ENCODE peak calls at places on chromosomes 6 and 20, in six cellular contexts. One of them, this sample, is unnamed.
A peak's percentile ranks its signal among the peaks of the same experiment; 100 is the strongest.

GRCh38 chr6:33136310-33136895 is 55.9 kb downstream of the COL11A2 start:
- DNase-seq in hepatocyte: no peak
- DNase-seq in CD8-positive, alpha-beta T cell: no peak
- DNase-seq in body of pancreas: no peak
- DNase-seq in foreskin keratinocyte: no peak
- DNase-seq in pancreas: no peak
- DNase-seq in this sample: no peak

GRCh38 chr20:2381303-2381702 is 602 bp downstream of the TGM6 start:
- DNase-seq in foreskin keratinocyte: no peak
- DNase-seq in body of pancreas: no peak
- DNase-seq in CD8-positive, alpha-beta T cell: no peak
- DNase-seq in pancreas: no peak
- DNase-seq in hepatocyte: no peak
- DNase-seq in this sample: no peak

GRCh38 chr6:3202999-3203696 is 24.3 kb downstream of the TUBB2B start:
- DNase-seq in pancreas: no peak
- DNase-seq in body of pancreas: no peak
- DNase-seq in CD8-positive, alpha-beta T cell: no peak
- DNase-seq in foreskin keratinocyte: no peak
- DNase-seq in hepatocyte: no peak
- DNase-seq in this sample: no peak

GRCh38 chr20:19588731-19589130 is 169.3 kb upstream of the RIN2 start:
- DNase-seq in body of pancreas: no peak
- DNase-seq in foreskin keratinocyte: no peak
- DNase-seq in CD8-positive, alpha-beta T cell: no peak
- DNase-seq in pancreas: no peak
- DNase-seq in hepatocyte: peak; percentile 16
- DNase-seq in this sample: no peak

GRCh38 chr6:24546432-24546831 is 51.7 kb downstream of the ALDH5A1 start:
- DNase-seq in foreskin keratinocyte: no peak
- DNase-seq in pancreas: no peak
- DNase-seq in hepatocyte: no peak
- DNase-seq in CD8-positive, alpha-beta T cell: no peak
- DNase-seq in body of pancreas: no peak
- DNase-seq in this sample: no peak

GRCh38 chr20:32539063-32539816 is 45.9 kb downstream of the NOL4L start:
- DNase-seq in foreskin keratinocyte: no peak
- DNase-seq in hepatocyte: no peak
- DNase-seq in body of pancreas: no peak
- DNase-seq in pancreas: no peak
- DNase-seq in CD8-positive, alpha-beta T cell: no peak
- DNase-seq in this sample: no peak

GRCh38 chr20:9185511-9185910 is 116.6 kb downstream of the PLCB4 start:
- DNase-seq in CD8-positive, alpha-beta T cell: no peak
- DNase-seq in body of pancreas: no peak
- DNase-seq in hepatocyte: no peak
- DNase-seq in pancreas: no peak
- DNase-seq in foreskin keratinocyte: no peak
- DNase-seq in this sample: no peak

GRCh38 chr6:1554241-1554880 is 55.4 kb upstream of the FOXC1 start:
- DNase-seq in body of pancreas: no peak
- DNase-seq in hepatocyte: no peak
- DNase-seq in pancreas: no peak
- DNase-seq in foreskin keratinocyte: no peak
- DNase-seq in CD8-positive, alpha-beta T cell: no peak
- DNase-seq in this sample: peak; percentile 66

GRCh38 chr6:55678330-55679224 is 99.6 kb upstream of the HMGCLL1 start:
- DNase-seq in CD8-positive, alpha-beta T cell: no peak
- DNase-seq in pancreas: no peak
- DNase-seq in foreskin keratinocyte: no peak
- DNase-seq in body of pancreas: peak; percentile 23
- DNase-seq in hepatocyte: no peak
- DNase-seq in this sample: no peak

GRCh38 chr6:158010591-158011477 is 29.2 kb downstream of the SYNJ2 start:
- DNase-seq in foreskin keratinocyte: no peak
- DNase-seq in pancreas: no peak
- DNase-seq in CD8-positive, alpha-beta T cell: no peak
- DNase-seq in body of pancreas: no peak
- DNase-seq in hepatocyte: no peak
- DNase-seq in this sample: no peak

GRCh38 chr6:169411296-169411695 is 157.7 kb upstream of the THBS2 start:
- DNase-seq in foreskin keratinocyte: no peak
- DNase-seq in body of pancreas: no peak
- DNase-seq in hepatocyte: no peak
- DNase-seq in CD8-positive, alpha-beta T cell: no peak
- DNase-seq in pancreas: no peak
- DNase-seq in this sample: no peak

GRCh38 chr6:36327226-36328009 is 9.3 kb downstream of the BNIP5 start:
- DNase-seq in foreskin keratinocyte: no peak
- DNase-seq in body of pancreas: no peak
- DNase-seq in CD8-positive, alpha-beta T cell: no peak
- DNase-seq in pancreas: no peak
- DNase-seq in hepatocyte: no peak
- DNase-seq in this sample: no peak

GRCh38 chr20:38434770-38435554 is at the start of gene SNHG17:
- DNase-seq in foreskin keratinocyte: peak; percentile 63
- DNase-seq in CD8-positive, alpha-beta T cell: peak; percentile 85
- DNase-seq in pancreas: peak; percentile 90
- DNase-seq in body of pancreas: peak; percentile 94
- DNase-seq in hepatocyte: peak; percentile 95
- DNase-seq in this sample: peak; percentile 85

GRCh38 chr6:165662671-165663282 is at the start of gene PDE10A:
- DNase-seq in body of pancreas: no peak
- DNase-seq in CD8-positive, alpha-beta T cell: no peak
- DNase-seq in foreskin keratinocyte: no peak
- DNase-seq in pancreas: no peak
- DNase-seq in hepatocyte: peak; percentile 56
- DNase-seq in this sample: peak; percentile 19

GRCh38 chr6:31450736-31451135 is 47.2 kb upstream of the MICB start:
- DNase-seq in pancreas: no peak
- DNase-seq in CD8-positive, alpha-beta T cell: no peak
- DNase-seq in body of pancreas: no peak
- DNase-seq in hepatocyte: no peak
- DNase-seq in foreskin keratinocyte: no peak
- DNase-seq in this sample: no peak

GRCh38 chr6:89410231-89411018 is 1.6 kb downstream of the RRAGD start:
- DNase-seq in pancreas: no peak
- DNase-seq in hepatocyte: no peak
- DNase-seq in CD8-positive, alpha-beta T cell: no peak
- DNase-seq in foreskin keratinocyte: no peak
- DNase-seq in body of pancreas: no peak
- DNase-seq in this sample: no peak

GRCh38 chr6:13593720-13594119 is 19.3 kb downstream of the SIRT5 start:
- DNase-seq in body of pancreas: no peak
- DNase-seq in hepatocyte: no peak
- DNase-seq in foreskin keratinocyte: no peak
- DNase-seq in pancreas: no peak
- DNase-seq in CD8-positive, alpha-beta T cell: no peak
- DNase-seq in this sample: no peak

GRCh38 chr20:44211177-44212039 is 837 bp upstream of the OSER1 start:
- DNase-seq in foreskin keratinocyte: no peak
- DNase-seq in pancreas: peak; percentile 45
- DNase-seq in body of pancreas: peak; percentile 42
- DNase-seq in hepatocyte: peak; percentile 51
- DNase-seq in CD8-positive, alpha-beta T cell: no peak
- DNase-seq in this sample: no peak

GRCh38 chr20:61924858-61925554 is 140.7 kb downstream of the TAF4 start:
- DNase-seq in body of pancreas: no peak
- DNase-seq in pancreas: no peak
- DNase-seq in CD8-positive, alpha-beta T cell: no peak
- DNase-seq in foreskin keratinocyte: no peak
- DNase-seq in hepatocyte: no peak
- DNase-seq in this sample: no peak

GRCh38 chr6:41371461-41371991 is 36.1 kb downstream of the NCR2 start:
- DNase-seq in hepatocyte: peak; percentile 84
- DNase-seq in CD8-positive, alpha-beta T cell: no peak
- DNase-seq in foreskin keratinocyte: no peak
- DNase-seq in body of pancreas: peak; percentile 22
- DNase-seq in pancreas: peak; percentile 33
- DNase-seq in this sample: peak; percentile 86
- H3K27me3 ChIP-seq in hepatocyte: peaks cover 70% of the 10 kb centered on the region
- H3K27me3 ChIP-seq in CD8-positive, alpha-beta T cell: peaks cover 44% of the 10 kb centered on the region
- H3K27me3 ChIP-seq in foreskin keratinocyte: peaks cover 70% of the 10 kb centered on the region
- H3K27me3 ChIP-seq in body of pancreas: no peaks in the 10 kb centered on the region
- H3K27me3 ChIP-seq in pancreas: peaks cover 4% of the 10 kb centered on the region
- H3K27me3 ChIP-seq in this sample: peaks cover 78% of the 10 kb centered on the region

GRCh38 chr20:4684837-4685413 is 36.8 kb upstream of the PRND start:
- DNase-seq in foreskin keratinocyte: peak; percentile 36
- DNase-seq in pancreas: no peak
- DNase-seq in CD8-positive, alpha-beta T cell: no peak
- DNase-seq in body of pancreas: no peak
- DNase-seq in hepatocyte: peak; percentile 34
- DNase-seq in this sample: no peak
- TF ChIP-seq CTCF in foreskin keratinocyte: peak; percentile 28
- TF ChIP-seq CTCF in pancreas: no peak
- TF ChIP-seq CTCF in CD8-positive, alpha-beta T cell: no peak
- TF ChIP-seq CTCF in body of pancreas: no peak
- TF ChIP-seq CTCF in hepatocyte: no peak
- TF ChIP-seq CTCF in this sample: no peak

GRCh38 chr6:148471624-148472494 is 129.2 kb downstream of the SASH1 start:
- DNase-seq in hepatocyte: peak; percentile 11
- DNase-seq in foreskin keratinocyte: peak; percentile 31
- DNase-seq in CD8-positive, alpha-beta T cell: no peak
- DNase-seq in body of pancreas: no peak
- DNase-seq in pancreas: no peak
- DNase-seq in this sample: no peak
- H3K27ac ChIP-seq in hepatocyte: peak overlapping the region; percentile 28
- H3K27ac ChIP-seq in foreskin keratinocyte: peak overlapping the region; percentile 10
- H3K27ac ChIP-seq in CD8-positive, alpha-beta T cell: no peak overlapping the region
- H3K27ac ChIP-seq in body of pancreas: no peak overlapping the region
- H3K27ac ChIP-seq in pancreas: no peak overlapping the region
- H3K27ac ChIP-seq in this sample: no peak overlapping the region

GRCh38 chr6:39841923-39842322 is 49.7 kb downstream of the DAAM2 start:
- DNase-seq in CD8-positive, alpha-beta T cell: no peak
- DNase-seq in foreskin keratinocyte: no peak
- DNase-seq in pancreas: no peak
- DNase-seq in body of pancreas: no peak
- DNase-seq in hepatocyte: no peak
- DNase-seq in this sample: no peak
- H3K27me3 ChIP-seq in CD8-positive, alpha-beta T cell: no peaks in the 10 kb centered on the region
- H3K27me3 ChIP-seq in foreskin keratinocyte: no peaks in the 10 kb centered on the region
- H3K27me3 ChIP-seq in pancreas: no peaks in the 10 kb centered on the region
- H3K27me3 ChIP-seq in body of pancreas: no peaks in the 10 kb centered on the region
- H3K27me3 ChIP-seq in hepatocyte: no peaks in the 10 kb centered on the region
- H3K27me3 ChIP-seq in this sample: no peaks in the 10 kb centered on the region

This sample was measured in WERI-Rb-1.